ENCODE peak calls at places on chromosomes 11 and 22, in four cellular contexts. S is HepG2, V is K562, A is GM12878. D is an unnamed sample.

GRCh38 chr22:21778705-21779363 is 43.2 kb upstream of the YPEL1 start:
- DNase-seq in S (no peak), V (peak; percentile 84), A (no peak), D (no peak)

GRCh38 chr11:8719260-8720190 is 36.9 kb downstream of the RPL27A start:
- DNase-seq in S (peak; percentile 48), V (no peak), A (no peak), D (no peak)

GRCh38 chr11:17753641-17754040 is 19.1 kb downstream of the KCNC1 start:
- DNase-seq in S (no peak), V (no peak), A (no peak), D (no peak)

GRCh38 chr11:77038029-77038824 is 4.0 kb downstream of the B3GNT6 start:
- DNase-seq in S (no peak), V (no peak), A (no peak), D (no peak)

GRCh38 chr11:86978756-86979608 is 23.8 kb upstream of the FZD4 start:
- DNase-seq in S (no peak), V (peak; percentile 22), A (no peak), D (no peak)

GRCh38 chr22:37849089-37849751 is at the start of gene EIF3L:
- DNase-seq in S (peak; percentile 85), V (peak; percentile 80), A (peak; percentile 51), D (peak; percentile 85)

GRCh38 chr11:123272565-123272964 is 77.5 kb upstream of the CLMP start:
- DNase-seq in S (no peak), V (no peak), A (no peak), D (no peak)

GRCh38 chr22:17580461-17581031 is 17.2 kb downstream of the SLC25A18 start:
- DNase-seq in S (peak; percentile 41), V (no peak), A (no peak), D (peak; percentile 51)

GRCh38 chr22:43391306-43391705 is 20.5 kb upstream of the MPPED1 start:
- DNase-seq in S (peak; percentile 57), V (no peak), A (no peak), D (no peak)

GRCh38 chr22:45284705-45285305 is at the start of gene UPK3A:
- DNase-seq in S (no peak), V (peak; percentile 24), A (no peak), D (peak; percentile 86)

GRCh38 chr11:34651551-34651950 is 30.7 kb downstream of the EHF start:
- DNase-seq in S (peak; percentile 40), V (peak; percentile 35), A (no peak), D (no peak)

GRCh38 chr11:85772700-85773099 is 38.2 kb downstream of the SYTL2 start:
- DNase-seq in S (no peak), V (no peak), A (no peak), D (no peak)

GRCh38 chr11:86047275-86047991 is 21.5 kb downstream of the PICALM start:
- DNase-seq in S (no peak), V (no peak), A (no peak), D (no peak)

GRCh38 chr11:79045811-79046304 is 395.0 kb downstream of the TENM4 start:
- DNase-seq in S (no peak), V (no peak), A (no peak), D (no peak)
- TF ChIP-seq CBFB in S (no peak), V (no peak), A (no peak), D (no peak)

DNA sequence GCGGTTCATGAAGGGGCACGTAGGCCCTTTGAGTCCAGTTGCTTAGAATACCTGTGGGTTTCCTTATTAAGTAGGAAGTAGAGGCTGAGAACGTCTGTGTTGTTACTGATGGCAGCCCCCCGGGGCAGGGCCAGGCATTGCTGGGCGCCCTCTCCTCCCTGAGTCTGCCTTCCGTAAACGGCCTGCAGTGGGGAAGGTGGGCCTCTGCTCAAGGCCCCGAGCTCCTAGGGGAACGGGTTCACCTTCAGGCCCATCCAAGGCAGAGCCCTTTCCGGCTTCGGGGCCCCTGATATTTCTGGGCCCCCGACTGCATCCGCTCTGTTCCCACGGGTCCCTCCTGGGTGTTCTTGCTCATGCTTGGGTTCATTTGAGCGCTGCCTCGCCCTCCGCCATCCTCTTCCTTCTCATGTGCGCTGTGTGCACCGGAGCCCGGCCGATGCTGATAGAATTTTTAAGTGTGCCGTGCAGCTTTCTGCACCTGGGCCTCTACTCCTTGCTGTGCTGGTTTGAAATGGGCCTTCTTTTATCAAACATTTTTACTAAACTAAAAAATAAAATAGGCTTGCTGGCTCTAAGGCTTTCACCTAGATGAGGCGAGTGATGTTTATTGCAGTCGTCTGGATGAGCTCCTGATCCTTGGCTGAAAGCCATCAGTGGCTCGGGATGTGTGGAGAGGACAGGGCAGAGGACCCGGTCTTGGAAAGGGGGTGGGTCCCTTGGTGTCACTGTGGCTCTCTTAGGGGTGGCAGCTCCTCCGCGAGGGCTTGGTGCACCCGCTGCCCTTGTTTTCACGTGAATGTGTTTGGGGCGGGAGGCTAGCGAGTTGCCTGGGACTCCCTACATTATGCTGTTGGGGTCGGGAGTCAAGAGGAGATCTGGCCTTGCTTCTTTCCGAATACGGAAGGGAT is 12.3 kb downstream of the TBC1D22A start:
- DNase-seq in S (no peak), V (no peak), A (no peak), D (no peak)
- TF ChIP-seq CBFB in S (no peak), V (no peak), A (no peak), D (no peak)

GRCh38 chr11:108958446-108959123 is 293.7 kb downstream of the DDX10 start:
- DNase-seq in S (no peak), V (no peak), A (no peak), D (no peak)
- TF ChIP-seq CBFB in S (no peak), V (no peak), A (no peak), D (no peak)

GRCh38 chr11:61598886-61599868 is 18.3 kb upstream of the SYT7 start:
- DNase-seq in S (no peak), V (no peak), A (no peak), D (peak; percentile 59)
- TF ChIP-seq CBFB in S (no peak), V (no peak), A (no peak), D (no peak)

GRCh38 chr11:82978422-82979099 is 77.0 kb downstream of the DDIAS start:
- DNase-seq in S (peak; percentile 30), V (no peak), A (peak; percentile 56), D (no peak)
- TF ChIP-seq CBFB in S (no peak), V (no peak), A (no peak), D (no peak)

GRCh38 chr22:31227186-31227585 is 15.1 kb downstream of the LIMK2 start:
- DNase-seq in S (no peak), V (no peak), A (no peak), D (no peak)

GRCh38 chr22:31230871-31231621 is 18.9 kb downstream of the LIMK2 start:
- DNase-seq in S (peak; percentile 83), V (peak; percentile 24), A (no peak), D (no peak)

GRCh38 chr22:31230155-31230870 is 18.2 kb downstream of the LIMK2 start:
- DNase-seq in S (no peak), V (no peak), A (peak; percentile 57), D (no peak)

GRCh38 chr22:31228425-31228824 is 16.3 kb downstream of the LIMK2 start:
- DNase-seq in S (no peak), V (no peak), A (no peak), D (no peak)

GRCh38 chr22:31229402-31230140 is 17.5 kb downstream of the LIMK2 start:
- DNase-seq in S (no peak), V (no peak), A (no peak), D (no peak)
- TF ChIP-seq CBFB in S (no peak), V (no peak), A (no peak), D (no peak)

GRCh38 chr11:41222236-41222635 is 237.2 kb downstream of the LRRC4C start:
- DNase-seq in S (no peak), V (no peak), A (no peak), D (no peak)
- TF ChIP-seq CBFB in S (no peak), V (no peak), A (no peak), D (no peak)

DNA sequence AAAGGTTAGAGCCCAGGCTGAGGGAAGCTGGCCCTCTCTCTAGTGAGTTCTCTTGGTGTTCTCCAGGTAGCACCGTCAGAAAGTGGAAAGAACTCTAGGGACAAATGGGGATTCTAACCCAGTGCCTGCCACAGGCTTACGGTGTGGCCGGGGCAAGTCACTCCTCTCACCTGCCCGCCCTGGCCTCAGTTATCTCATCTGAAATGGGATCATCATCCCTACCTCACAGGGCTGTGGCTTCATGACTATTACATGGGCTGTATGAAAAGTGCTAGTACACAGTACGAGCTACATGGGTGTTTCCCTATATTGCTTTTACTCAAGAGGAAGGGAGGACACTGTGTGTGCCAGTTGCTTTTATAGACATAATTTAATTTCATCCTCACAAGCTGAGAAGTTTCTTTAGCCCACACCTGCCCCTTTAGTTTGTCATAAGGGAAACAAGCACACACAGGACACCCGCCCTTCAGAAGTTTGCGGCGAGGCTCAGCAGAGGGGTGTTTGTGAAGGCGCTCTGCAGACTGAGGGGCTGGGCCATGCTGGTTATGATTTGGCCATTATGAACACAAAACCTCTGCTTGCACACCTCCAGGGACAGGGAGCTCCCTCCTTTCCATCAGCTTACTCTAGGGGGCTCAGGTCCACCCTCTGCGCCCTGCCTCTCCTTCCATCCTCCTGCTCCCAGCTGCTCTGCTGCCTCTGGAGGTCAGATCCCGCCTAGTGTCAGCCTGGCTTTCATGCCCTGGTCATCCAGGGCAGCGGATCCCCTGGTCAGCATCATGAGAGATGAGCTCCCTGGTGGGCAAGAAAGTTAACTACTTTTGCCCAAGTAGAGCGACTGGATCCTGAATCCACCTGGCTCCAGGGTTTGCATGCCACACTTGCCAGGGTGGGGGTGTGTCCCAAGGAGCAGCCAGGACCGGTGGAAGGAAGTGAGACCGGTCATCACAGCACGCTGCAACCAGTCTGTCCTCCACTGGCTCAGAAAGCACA is 1.2 kb downstream of the KLHL35 start:
- DNase-seq in S (no peak), V (peak; percentile 29), A (no peak), D (peak; percentile 36)
- TF ChIP-seq CBFB in S (no peak), V (no peak), A (no peak), D (no peak)